ENCODE peak calls at places on chromosomes 16 and 17, in four cellular contexts. V is psoas muscle, M is HT-29, G is NCI-H2029 treated with DMSO at 0.1 percent for 48 hours. W is an unnamed sample.

GRCh38 chr17:38920374-38921291 is 4.8 kb upstream of the LASP1NB start:
- DNase-seq in V (no peak), M (no peak), G (no peak), W (no peak)

GRCh38 chr17:42422958-42423712 is at the start of gene CAVIN1:
- DNase-seq in V (peak; percentile 100), M (peak; percentile 77), G (peak; percentile 19), W (no peak)

GRCh38 chr17:80786470-80786869 is 205.2 kb upstream of the CHMP6 start:
- DNase-seq in V (peak; percentile 36), M (no peak), G (no peak), W (no peak)

GRCh38 chr16:74626741-74627416 is 20.0 kb upstream of the GLG1 start:
- DNase-seq in V (no peak), M (no peak), G (no peak), W (no peak)

GRCh38 chr17:64787255-64787920 is 125.3 kb upstream of the SMURF2 start:
- DNase-seq in V (no peak), M (peak; percentile 60), G (no peak), W (no peak)

GRCh38 chr16:12178251-12178990 is 201.9 kb downstream of the SNX29 start:
- DNase-seq in V (peak; percentile 56), M (no peak), G (no peak), W (no peak)

GRCh38 chr17:19652595-19652994 is 4.0 kb downstream of the ALDH3A2 start:
- DNase-seq in V (no peak), M (no peak), G (no peak), W (no peak)

GRCh38 chr17:17043668-17044226 is 1.5 kb downstream of the MPRIP start:
- DNase-seq in V (no peak), M (no peak), G (no peak), W (no peak)

GRCh38 chr17:40447148-40447644 is 3.9 kb downstream of the IGFBP4 start:
- DNase-seq in V (no peak), M (no peak), G (no peak), W (no peak)

GRCh38 chr16:23505942-23506605 is 4.2 kb downstream of the GGA2 start:
- DNase-seq in V (no peak), M (no peak), G (no peak), W (no peak)

GRCh38 chr17:50265690-50266306 is 8.5 kb upstream of the TMEM92 start:
- DNase-seq in V (no peak), M (no peak), G (no peak), W (no peak)

GRCh38 chr17:77254961-77255741 is 114.4 kb downstream of the SEC14L1 start:
- DNase-seq in V (no peak), M (peak; percentile 97), G (no peak), W (no peak)

GRCh38 chr16:68131813-68132706 is 46.9 kb downstream of the NFATC3 start:
- DNase-seq in V (no peak), M (no peak), G (no peak), W (no peak)